ENCODE peak calls at places on chromosomes 12 and 14, in four cellular contexts. F is transverse colon, Z is stomach, N is T-cell. B is an unnamed sample.

GRCh38 chr14:80477388-80478160 is 266.3 kb upstream of the DIO2 start:
- DNase-seq in F (no peak), Z (no peak), N (no peak), B (no peak)

GRCh38 chr12:65886996-65887395 is 62.7 kb downstream of the HMGA2 start:
- DNase-seq in F (no peak), Z (no peak), N (no peak), B (no peak)

GRCh38 chr14:32593290-32593942 is 264.3 kb downstream of the AKAP6 start:
- DNase-seq in F (no peak), Z (no peak), N (no peak), B (no peak)

GRCh38 chr14:99809376-99809775 is 16.2 kb downstream of the EML1 start:
- DNase-seq in F (peak; percentile 52), Z (no peak), N (no peak), B (peak; percentile 37)

GRCh38 chr14:64726585-64726890 is 22.3 kb downstream of the PLEKHG3 start:
- DNase-seq in F (peak; percentile 92), Z (peak; percentile 62), N (no peak), B (no peak)

GRCh38 chr14:104307627-104308401 is 169.4 kb downstream of the KIF26A start:
- DNase-seq in F (no peak), Z (no peak), N (no peak), B (no peak)

GRCh38 chr12:88235183-88235833 is 93.2 kb downstream of the TMTC3 start:
- DNase-seq in F (no peak), Z (no peak), N (no peak), B (no peak)

GRCh38 chr12:131133015-131133905 is 179.6 kb downstream of the ADGRD1 start:
- DNase-seq in F (no peak), Z (no peak), N (no peak), B (no peak)

GRCh38 chr12:106631150-106631549 is 48.3 kb downstream of the RFX4 start:
- DNase-seq in F (no peak), Z (no peak), N (no peak), B (no peak)

GRCh38 chr12:110501378-110501721 is 561 bp downstream of the VPS29 start:
- DNase-seq in F (no peak), Z (peak; percentile 34), N (no peak), B (no peak)

GRCh38 chr12:9940370-9940769 is 8.2 kb upstream of the CLEC2A start:
- DNase-seq in F (no peak), Z (no peak), N (no peak), B (peak; percentile 6)

GRCh38 chr14:24430682-24431568 is 1.2 kb downstream of the KHNYN start:
- DNase-seq in F (no peak), Z (peak; percentile 27), N (peak; percentile 47), B (no peak)

GRCh38 chr14:22650960-22651521 is 6.9 kb upstream of the OR6J1 start:
- DNase-seq in F (no peak), Z (no peak), N (no peak), B (no peak)

GRCh38 chr12:53056901-53057300 is 7.0 kb downstream of the TNS2 start:
- DNase-seq in F (peak; percentile 6), Z (no peak), N (no peak), B (no peak)

GRCh38 chr12:81274619-81275018 is 196.7 kb downstream of the ACSS3 start:
- DNase-seq in F (no peak), Z (no peak), N (no peak), B (no peak)

GRCh38 chr14:99268776-99269510 is 3.1 kb downstream of the BCL11B start:
- DNase-seq in F (no peak), Z (no peak), N (peak; percentile 13), B (no peak)

GRCh38 chr12:101424620-101425019 is 17.0 kb upstream of the ARL1 start:
- DNase-seq in F (no peak), Z (no peak), N (no peak), B (no peak)

GRCh38 chr14:23034498-23035302 is at the start of gene PSMB5:
- DNase-seq in F (peak; percentile 91), Z (peak; percentile 91), N (peak; percentile 89), B (no peak)

GRCh38 chr12:30515351-30515750 is 180.3 kb downstream of the IPO8 start:
- DNase-seq in F (no peak), Z (no peak), N (no peak), B (no peak)

GRCh38 chr14:96146131-96146771 is 58.4 kb upstream of the BDKRB2 start:
- DNase-seq in F (no peak), Z (peak; percentile 61), N (no peak), B (peak; percentile 70)

GRCh38 chr12:54421175-54421872 is 2.3 kb upstream of the ITGA5 start:
- DNase-seq in F (peak; percentile 62), Z (no peak), N (no peak), B (no peak)

GRCh38 chr12:102484017-102484731 is 3.8 kb upstream of the IGF1 start:
- DNase-seq in F (peak; percentile 54), Z (peak; percentile 52), N (peak; percentile 22), B (peak; percentile 22)

GRCh38 chr12:116236986-116237385 is 40.5 kb downstream of the MED13L start:
- DNase-seq in F (no peak), Z (no peak), N (no peak), B (no peak)

GRCh38 chr12:132834181-132834711 is 5.6 kb upstream of the GOLGA3 start:
- DNase-seq in F (no peak), Z (no peak), N (peak; percentile 14), B (no peak)

GRCh38 chr12:59672273-59672672 is 76.4 kb downstream of the SLC16A7 start:
- DNase-seq in F (no peak), Z (no peak), N (no peak), B (no peak)

GRCh38 chr14:94129111-94129757 is at the start of gene IFI27L2:
- DNase-seq in F (peak; percentile 74), Z (peak; percentile 67), N (peak; percentile 50), B (peak; percentile 89)

GRCh38 chr12:130870442-130871285 is 1.2 kb upstream of the RAN start:
- DNase-seq in F (peak; percentile 60), Z (peak; percentile 58), N (peak; percentile 53), B (peak; percentile 38)

GRCh38 chr12:50088577-50089335 is 3.6 kb downstream of the SMARCD1 start:
- DNase-seq in F (peak; percentile 70), Z (peak; percentile 68), N (peak; percentile 44), B (no peak)

GRCh38 chr12:51505363-51505762 is 80.7 kb downstream of the SLC4A8 start:
- DNase-seq in F (no peak), Z (no peak), N (no peak), B (no peak)

GRCh38 chr14:77314043-77314442 is 6.6 kb downstream of the POMT2 start:
- DNase-seq in F (peak; percentile 34), Z (no peak), N (no peak), B (peak; percentile 59)

GRCh38 chr12:75814856-75815754 is 216.5 kb downstream of the PHLDA1 start:
- DNase-seq in F (no peak), Z (no peak), N (no peak), B (no peak)

GRCh38 chr14:104718147-104718546 is 5.9 kb upstream of the ADSS1 start:
- DNase-seq in F (no peak), Z (no peak), N (no peak), B (no peak)

GRCh38 chr14:77022219-77022852 is 6.2 kb downstream of the IRF2BPL start:
- DNase-seq in F (peak; percentile 58), Z (no peak), N (no peak), B (no peak)

B was measured in hippocampal formation.